ENCODE peak calls at places on chromosomes 4 and X, in five cellular contexts. K is body of pancreas, P is suprapubic skin, E is lower leg skin, L is cardiac fibroblast. X is an unnamed sample.

GRCh38 chr4:74873545-74874295 is 59.2 kb upstream of the PARM1 start:
- DNase-seq in K (no peak), P (no peak), E (no peak), L (no peak), X (no peak)

GRCh38 chr4:93029774-93030173 is 726.0 kb downstream of the GRID2 start:
- DNase-seq in K (no peak), P (no peak), E (no peak), L (no peak), X (no peak)

GRCh38 chr4:98996056-98996941 is 778 bp downstream of the METAP1 start:
- DNase-seq in K (no peak), P (no peak), E (no peak), L (peak; percentile 43), X (no peak)

GRCh38 chr4:119110121-119110520 is 25.5 kb upstream of the MYOZ2 start:
- DNase-seq in K (no peak), P (no peak), E (no peak), L (no peak), X (no peak)

GRCh38 chr4:139655116-139655515 is 10.5 kb upstream of the MGST2 start:
- DNase-seq in K (no peak), P (no peak), E (no peak), L (peak; percentile 83), X (peak; percentile 42)

GRCh38 chrX:67734111-67734753 is 190.4 kb downstream of the AR start:
- DNase-seq in K (no peak), P (no peak), E (no peak), L (no peak), X (no peak)

GRCh38 chrX:134236690-134237362 is at the start of gene CCDC160:
- DNase-seq in K (peak; percentile 63), P (no peak), E (no peak), L (peak; percentile 3), X (no peak)

GRCh38 chrX:154417157-154417556 is 5.8 kb downstream of the TAFAZZIN start:
- DNase-seq in K (no peak), P (no peak), E (no peak), L (no peak), X (no peak)

GRCh38 chr4:15402146-15402545 is 25.7 kb upstream of the C1QTNF7 start:
- DNase-seq in K (no peak), P (no peak), E (no peak), L (peak; percentile 75), X (no peak)

GRCh38 chr4:142434519-142435224 is 411.4 kb downstream of the INPP4B start:
- DNase-seq in K (no peak), P (no peak), E (no peak), L (no peak), X (no peak)

GRCh38 chr4:158875455-158875854 is 106.6 kb downstream of the FNIP2 start:
- DNase-seq in K (no peak), P (no peak), E (no peak), L (no peak), X (no peak)

GRCh38 chr4:107665001-107665400 is 55.0 kb downstream of the PAPSS1 start:
- DNase-seq in K (no peak), P (no peak), E (no peak), L (peak; percentile 52), X (no peak)

GRCh38 chrX:136738049-136738729 is 42.5 kb downstream of the ARHGEF6 start:
- DNase-seq in K (no peak), P (no peak), E (no peak), L (no peak), X (no peak)

GRCh38 chr4:77269505-77269904 is 112.5 kb downstream of the CCNG2 start:
- DNase-seq in K (no peak), P (no peak), E (no peak), L (no peak), X (no peak)

GRCh38 chrX:64350521-64350920 is 44.7 kb downstream of the MTMR8 start:
- DNase-seq in K (no peak), P (no peak), E (no peak), L (no peak), X (no peak)

GRCh38 chr4:151690884-151691283 is 69.9 kb downstream of the GATB start:
- DNase-seq in K (no peak), P (no peak), E (no peak), L (no peak), X (no peak)

GRCh38 chrX:132470179-132470578 is 18.7 kb downstream of the MBNL3 start:
- DNase-seq in K (no peak), P (no peak), E (no peak), L (no peak), X (no peak)

GRCh38 chrX:118675966-118676349 is 51.4 kb upstream of the IL13RA1 start:
- DNase-seq in K (no peak), P (no peak), E (no peak), L (no peak), X (no peak)

GRCh38 chrX:41695464-41695863 is 6.7 kb downstream of the GPR34 start:
- DNase-seq in K (no peak), P (no peak), E (no peak), L (peak; percentile 44), X (no peak)

GRCh38 chr4:1219553-1219950 is 29.4 kb downstream of the CTBP1 start:
- DNase-seq in K (no peak), P (no peak), E (no peak), L (no peak), X (no peak)

GRCh38 chr4:82939414-82939813 is 38.9 kb downstream of the THAP9 start:
- DNase-seq in K (no peak), P (no peak), E (no peak), L (no peak), X (no peak)

GRCh38 chr4:166169111-166169510 is 296.1 kb downstream of the TLL1 start:
- DNase-seq in K (no peak), P (no peak), E (no peak), L (peak; percentile 54), X (peak; percentile 2)

GRCh38 chrX:38192007-38192625 is 28.6 kb downstream of the SRPX start:
- DNase-seq in K (peak; percentile 25), P (no peak), E (no peak), L (peak; percentile 42), X (peak; percentile 2)

GRCh38 chrX:10064736-10065135 is 92.0 kb upstream of the CLCN4 start:
- DNase-seq in K (no peak), P (no peak), E (no peak), L (no peak), X (no peak)

DNA sequence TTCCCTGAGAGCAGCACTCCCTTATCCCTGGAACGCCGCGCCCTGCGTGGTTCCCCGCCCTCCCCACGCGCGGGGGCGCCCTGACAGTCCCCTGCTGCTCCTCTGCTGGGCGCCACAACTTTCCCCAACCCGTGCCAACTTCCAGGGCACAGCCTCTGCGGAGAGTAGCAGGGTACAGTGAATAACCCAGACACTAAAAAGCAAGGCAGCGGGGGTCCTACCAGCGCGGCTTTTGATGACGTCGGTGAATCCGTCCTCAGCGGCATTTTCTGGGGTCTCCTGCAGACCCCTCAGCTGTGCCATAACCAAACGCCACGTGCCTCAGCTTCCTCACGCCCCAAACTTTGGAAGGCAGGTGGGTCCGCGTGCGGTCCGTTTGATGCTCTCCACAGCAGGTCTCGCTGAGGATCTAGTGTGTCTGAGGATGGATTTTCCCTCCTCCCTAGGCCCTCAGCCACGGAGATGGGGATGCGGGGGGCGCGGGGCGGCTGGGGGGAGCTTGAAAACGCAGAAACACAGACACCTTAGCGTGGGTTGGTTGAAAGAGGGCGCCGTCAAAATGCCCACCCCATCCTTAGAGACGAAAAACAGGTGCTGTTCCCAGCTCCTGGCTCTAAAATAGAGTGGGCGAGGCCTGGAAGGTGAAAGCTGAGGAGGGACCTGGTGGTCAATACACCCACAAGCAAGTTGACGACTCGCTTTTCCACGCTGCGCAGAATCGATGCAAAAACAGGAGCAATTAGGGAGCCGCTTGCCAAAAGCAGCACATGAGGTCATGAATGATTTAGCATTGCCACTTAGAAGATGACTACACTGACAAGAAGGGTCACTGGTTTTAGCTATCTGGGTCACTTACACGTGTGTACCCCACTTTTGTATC is 405.6 kb downstream of the FAM47A start:
- DNase-seq in K (no peak), P (no peak), E (no peak), L (no peak), X (no peak)
- H3K4me3 ChIP-seq in K (no peak overlapping the region), P (peak overlapping the region; percentile 34), E (no peak overlapping the region), L (no peak overlapping the region), X (no peak overlapping the region)

GRCh38 chr4:125072269-125072668 is 242.5 kb upstream of the FAT4 start:
- DNase-seq in K (no peak), P (no peak), E (no peak), L (no peak), X (no peak)

DNA sequence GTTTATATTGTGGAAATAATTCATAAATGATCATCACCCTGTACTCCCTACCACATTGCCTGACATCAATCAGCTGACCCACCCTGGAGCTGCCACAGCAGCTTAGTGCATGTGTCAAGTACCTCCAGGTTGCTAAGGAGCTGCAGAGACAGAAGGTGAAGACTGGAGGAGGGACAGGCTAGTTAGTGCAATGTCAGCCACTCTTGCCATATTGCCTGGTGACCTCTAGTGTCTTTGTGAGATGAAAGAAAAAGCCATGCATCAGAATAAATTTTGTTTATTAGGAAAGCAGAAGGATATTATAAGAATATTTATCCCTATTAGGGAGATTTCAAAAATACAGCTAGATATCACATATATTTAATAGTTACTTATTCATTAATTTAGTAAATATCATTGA is 243.9 kb upstream of the FAT4 start:
- DNase-seq in K (no peak), P (no peak), E (no peak), L (peak; percentile 21), X (no peak)
- TF ChIP-seq CTCF in K (no peak), P (no peak), E (no peak), L (no peak), X (peak; percentile 25)

GRCh38 chrX:2831471-2832228 is 2.9 kb downstream of the GYG2 start:
- DNase-seq in K (no peak), P (no peak), E (no peak), L (no peak), X (no peak)

GRCh38 chrX:2828404-2829065 is at the start of gene GYG2:
- DNase-seq in K (no peak), P (no peak), E (no peak), L (peak; percentile 14), X (no peak)

GRCh38 chrX:2829469-2830246 is 928 bp downstream of the GYG2 start:
- DNase-seq in K (no peak), P (no peak), E (no peak), L (no peak), X (no peak)

GRCh38 chrX:2824886-2825285 is 3.8 kb upstream of the GYG2 start:
- DNase-seq in K (no peak), P (no peak), E (no peak), L (no peak), X (no peak)

DNA sequence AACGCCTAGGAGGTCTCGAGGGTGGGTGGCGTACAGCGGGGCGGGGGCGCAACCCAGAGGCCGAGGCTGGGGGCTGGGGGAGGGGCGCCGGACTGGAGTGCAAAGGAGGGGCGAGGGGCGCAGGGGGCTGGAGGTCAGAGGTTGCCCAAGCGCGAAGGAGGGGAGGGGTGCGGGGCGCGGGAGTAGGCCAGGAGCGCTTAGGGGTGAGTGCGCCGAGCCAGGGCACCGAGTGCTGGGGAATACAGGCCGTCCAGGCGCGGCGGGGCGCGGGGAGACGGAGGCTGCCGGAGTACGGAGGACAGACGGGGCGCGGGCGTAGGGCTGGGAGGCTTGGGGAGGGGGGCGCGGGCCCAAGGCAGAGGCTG is 318 bp downstream of the GYG2 start:
- DNase-seq in K (peak; percentile 17), P (no peak), E (no peak), L (no peak), X (no peak)
- H3K4me3 ChIP-seq in K (peak overlapping the region; percentile 25), P (peak overlapping the region; percentile 46), E (no peak overlapping the region), L (peak overlapping the region; percentile 36), X (peak overlapping the region; percentile 48)

DNA sequence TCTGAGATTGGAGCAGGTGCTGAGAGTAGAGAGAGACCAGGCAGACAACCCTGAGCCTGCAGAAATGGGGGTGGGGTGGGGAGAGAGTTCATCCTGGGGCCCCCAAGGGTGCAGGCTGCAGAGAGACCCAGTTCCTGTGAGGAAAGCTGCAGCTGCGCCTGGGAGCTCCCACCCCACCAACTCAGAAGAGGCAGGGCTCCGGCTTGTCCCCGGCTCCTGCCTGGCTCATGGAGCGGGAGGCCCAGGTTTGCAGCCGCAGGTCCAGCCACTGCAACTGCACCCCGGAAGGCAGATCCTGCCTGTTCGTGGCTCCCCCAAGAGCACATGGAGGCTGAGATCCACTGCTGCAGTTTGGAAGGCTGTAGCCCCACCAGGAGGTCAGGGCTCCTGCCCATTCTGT is 44.2 kb upstream of the DGKK start:
- DNase-seq in K (no peak), P (no peak), E (no peak), L (no peak), X (no peak)
- TF ChIP-seq CTCF in K (no peak), P (no peak), E (no peak), L (no peak), X (no peak)